ENCODE peak calls at places on chromosome 4, in six cellular contexts. One of them, this sample, is unnamed.
A peak's percentile ranks its signal among the peaks of the same experiment; 100 is the strongest.

GRCh38 chr4:65917486-65917885 is 247.2 kb upstream of the EPHA5 start:
- DNase-seq in tibial artery: no peak
- DNase-seq in H1: no peak
- DNase-seq in fibroblast of lung: peak; percentile 87
- DNase-seq in astrocyte: peak; percentile 83
- DNase-seq in upper lobe of left lung: no peak
- DNase-seq in this sample: no peak

GRCh38 chr4:186105721-186106335 is 1.3 kb downstream of the FAM149A start:
- DNase-seq in tibial artery: no peak
- DNase-seq in H1: no peak
- DNase-seq in fibroblast of lung: peak; percentile 22
- DNase-seq in astrocyte: peak; percentile 4
- DNase-seq in upper lobe of left lung: no peak
- DNase-seq in this sample: no peak

GRCh38 chr4:171981185-171981584 is 168.0 kb downstream of the GALNTL6 start:
- DNase-seq in tibial artery: no peak
- DNase-seq in H1: no peak
- DNase-seq in fibroblast of lung: peak; percentile 5
- DNase-seq in astrocyte: no peak
- DNase-seq in upper lobe of left lung: no peak
- DNase-seq in this sample: no peak

GRCh38 chr4:34953145-34953799 is 1291.0 kb downstream of the ARAP2 start:
- DNase-seq in tibial artery: no peak
- DNase-seq in H1: peak; percentile 58
- DNase-seq in fibroblast of lung: no peak
- DNase-seq in astrocyte: no peak
- DNase-seq in upper lobe of left lung: no peak
- DNase-seq in this sample: no peak

GRCh38 chr4:74444891-74445642 is at the start of gene AREG:
- DNase-seq in tibial artery: peak; percentile 69
- DNase-seq in H1: peak; percentile 78
- DNase-seq in fibroblast of lung: peak; percentile 48
- DNase-seq in astrocyte: peak; percentile 46
- DNase-seq in upper lobe of left lung: peak; percentile 97
- DNase-seq in this sample: peak; percentile 90

GRCh38 chr4:40180356-40180755 is 16.5 kb upstream of the RHOH start:
- DNase-seq in tibial artery: no peak
- DNase-seq in H1: no peak
- DNase-seq in fibroblast of lung: peak; percentile 91
- DNase-seq in astrocyte: peak; percentile 91
- DNase-seq in upper lobe of left lung: no peak
- DNase-seq in this sample: no peak

GRCh38 chr4:81455895-81456294 is 15.8 kb downstream of the RASGEF1B start:
- DNase-seq in tibial artery: no peak
- DNase-seq in H1: no peak
- DNase-seq in fibroblast of lung: no peak
- DNase-seq in astrocyte: no peak
- DNase-seq in upper lobe of left lung: no peak
- DNase-seq in this sample: no peak

GRCh38 chr4:102625232-102625930 is 124.2 kb downstream of the NFKB1 start:
- DNase-seq in tibial artery: peak; percentile 33
- DNase-seq in H1: no peak
- DNase-seq in fibroblast of lung: no peak
- DNase-seq in astrocyte: no peak
- DNase-seq in upper lobe of left lung: no peak
- DNase-seq in this sample: no peak

GRCh38 chr4:82776925-82777542 is 21.6 kb downstream of the SCD5 start:
- DNase-seq in tibial artery: no peak
- DNase-seq in H1: no peak
- DNase-seq in fibroblast of lung: peak; percentile 88
- DNase-seq in astrocyte: peak; percentile 87
- DNase-seq in upper lobe of left lung: no peak
- DNase-seq in this sample: no peak

GRCh38 chr4:38189445-38189844 is 229.2 kb downstream of the PTTG2 start:
- DNase-seq in tibial artery: no peak
- DNase-seq in H1: no peak
- DNase-seq in fibroblast of lung: peak; percentile 88
- DNase-seq in astrocyte: peak; percentile 83
- DNase-seq in upper lobe of left lung: no peak
- DNase-seq in this sample: peak; percentile 78

GRCh38 chr4:42149004-42149403 is 3.5 kb downstream of the BEND4 start:
- DNase-seq in tibial artery: no peak
- DNase-seq in H1: no peak
- DNase-seq in fibroblast of lung: no peak
- DNase-seq in astrocyte: no peak
- DNase-seq in upper lobe of left lung: no peak
- DNase-seq in this sample: no peak

GRCh38 chr4:179415016-179415841 is 1973.0 kb upstream of the AGA start:
- DNase-seq in tibial artery: no peak
- DNase-seq in H1: no peak
- DNase-seq in fibroblast of lung: peak; percentile 74
- DNase-seq in astrocyte: peak; percentile 66
- DNase-seq in upper lobe of left lung: no peak
- DNase-seq in this sample: no peak

GRCh38 chr4:24256547-24256946 is 327.8 kb downstream of the DHX15 start:
- DNase-seq in tibial artery: no peak
- DNase-seq in H1: no peak
- DNase-seq in fibroblast of lung: no peak
- DNase-seq in astrocyte: no peak
- DNase-seq in upper lobe of left lung: no peak
- DNase-seq in this sample: no peak

GRCh38 chr4:127778102-127778501 is 4.0 kb upstream of the HSPA4L start:
- DNase-seq in tibial artery: no peak
- DNase-seq in H1: no peak
- DNase-seq in fibroblast of lung: no peak
- DNase-seq in astrocyte: no peak
- DNase-seq in upper lobe of left lung: no peak
- DNase-seq in this sample: no peak

GRCh38 chr4:135371137-135371536 is 1169.5 kb upstream of the PABPC4L start:
- DNase-seq in tibial artery: no peak
- DNase-seq in H1: peak; percentile 58
- DNase-seq in fibroblast of lung: no peak
- DNase-seq in astrocyte: no peak
- DNase-seq in upper lobe of left lung: no peak
- DNase-seq in this sample: no peak

GRCh38 chr4:33226133-33226532 is 2506.0 kb downstream of the PCDH7 start:
- DNase-seq in tibial artery: no peak
- DNase-seq in H1: no peak
- DNase-seq in fibroblast of lung: no peak
- DNase-seq in astrocyte: no peak
- DNase-seq in upper lobe of left lung: no peak
- DNase-seq in this sample: no peak

GRCh38 chr4:10212400-10212799 is 95.8 kb upstream of the WDR1 start:
- DNase-seq in tibial artery: no peak
- DNase-seq in H1: no peak
- DNase-seq in fibroblast of lung: no peak
- DNase-seq in astrocyte: no peak
- DNase-seq in upper lobe of left lung: no peak
- DNase-seq in this sample: no peak

GRCh38 chr4:36332023-36332781 is 50.8 kb downstream of the DTHD1 start:
- DNase-seq in tibial artery: no peak
- DNase-seq in H1: no peak
- DNase-seq in fibroblast of lung: peak; percentile 25
- DNase-seq in astrocyte: peak; percentile 2
- DNase-seq in upper lobe of left lung: no peak
- DNase-seq in this sample: no peak

GRCh38 chr4:101944649-101945048 is 154.1 kb downstream of the BANK1 start:
- DNase-seq in tibial artery: no peak
- DNase-seq in H1: no peak
- DNase-seq in fibroblast of lung: peak; percentile 82
- DNase-seq in astrocyte: peak; percentile 84
- DNase-seq in upper lobe of left lung: no peak
- DNase-seq in this sample: no peak

GRCh38 chr4:140856692-140857091 is 100.5 kb upstream of the TBC1D9 start:
- DNase-seq in tibial artery: no peak
- DNase-seq in H1: no peak
- DNase-seq in fibroblast of lung: peak; percentile 88
- DNase-seq in astrocyte: peak; percentile 86
- DNase-seq in upper lobe of left lung: no peak
- DNase-seq in this sample: no peak

GRCh38 chr4:80192252-80192866 is 4.9 kb upstream of the PRDM8 start:
- DNase-seq in tibial artery: no peak
- DNase-seq in H1: no peak
- DNase-seq in fibroblast of lung: no peak
- DNase-seq in astrocyte: no peak
- DNase-seq in upper lobe of left lung: no peak
- DNase-seq in this sample: no peak

GRCh38 chr4:88649716-88650115 is 47.9 kb downstream of the NAP1L5 start:
- DNase-seq in tibial artery: no peak
- DNase-seq in H1: no peak
- DNase-seq in fibroblast of lung: no peak
- DNase-seq in astrocyte: no peak
- DNase-seq in upper lobe of left lung: no peak
- DNase-seq in this sample: no peak

GRCh38 chr4:110617095-110617494 is 5.8 kb downstream of the PITX2 start:
- DNase-seq in tibial artery: no peak
- DNase-seq in H1: no peak
- DNase-seq in fibroblast of lung: no peak
- DNase-seq in astrocyte: no peak
- DNase-seq in upper lobe of left lung: no peak
- DNase-seq in this sample: no peak

GRCh38 chr4:110620352-110621327 is 2.2 kb downstream of the PITX2 start:
- DNase-seq in tibial artery: no peak
- DNase-seq in H1: peak; percentile 85
- DNase-seq in fibroblast of lung: peak; percentile 25
- DNase-seq in astrocyte: peak; percentile 11
- DNase-seq in upper lobe of left lung: peak; percentile 78
- DNase-seq in this sample: no peak

GRCh38 chr4:110619401-110620247 is 3.3 kb downstream of the PITX2 start:
- DNase-seq in tibial artery: no peak
- DNase-seq in H1: peak; percentile 71
- DNase-seq in fibroblast of lung: no peak
- DNase-seq in astrocyte: no peak
- DNase-seq in upper lobe of left lung: peak; percentile 73
- DNase-seq in this sample: no peak

GRCh38 chr4:110618091-110619000 is 4.5 kb downstream of the PITX2 start:
- DNase-seq in tibial artery: no peak
- DNase-seq in H1: peak; percentile 74
- DNase-seq in fibroblast of lung: no peak
- DNase-seq in astrocyte: no peak
- DNase-seq in upper lobe of left lung: peak; percentile 57
- DNase-seq in this sample: no peak

GRCh38 chr4:110619001-110619350 is 3.9 kb downstream of the PITX2 start:
- DNase-seq in tibial artery: no peak
- DNase-seq in H1: no peak
- DNase-seq in fibroblast of lung: no peak
- DNase-seq in astrocyte: no peak
- DNase-seq in upper lobe of left lung: no peak
- DNase-seq in this sample: no peak
- H3K27me3 ChIP-seq in tibial artery: peaks cover 98% of the 10 kb centered on the region
- H3K27me3 ChIP-seq in H1: peaks cover 98% of the 10 kb centered on the region
- H3K27me3 ChIP-seq in fibroblast of lung: peaks cover 83% of the 10 kb centered on the region
- H3K27me3 ChIP-seq in astrocyte: peaks cover 100% of the 10 kb centered on the region
- H3K27me3 ChIP-seq in upper lobe of left lung: peaks cover 87% of the 10 kb centered on the region
- H3K27me3 ChIP-seq in this sample: peaks cover 64% of the 10 kb centered on the region

DNA sequence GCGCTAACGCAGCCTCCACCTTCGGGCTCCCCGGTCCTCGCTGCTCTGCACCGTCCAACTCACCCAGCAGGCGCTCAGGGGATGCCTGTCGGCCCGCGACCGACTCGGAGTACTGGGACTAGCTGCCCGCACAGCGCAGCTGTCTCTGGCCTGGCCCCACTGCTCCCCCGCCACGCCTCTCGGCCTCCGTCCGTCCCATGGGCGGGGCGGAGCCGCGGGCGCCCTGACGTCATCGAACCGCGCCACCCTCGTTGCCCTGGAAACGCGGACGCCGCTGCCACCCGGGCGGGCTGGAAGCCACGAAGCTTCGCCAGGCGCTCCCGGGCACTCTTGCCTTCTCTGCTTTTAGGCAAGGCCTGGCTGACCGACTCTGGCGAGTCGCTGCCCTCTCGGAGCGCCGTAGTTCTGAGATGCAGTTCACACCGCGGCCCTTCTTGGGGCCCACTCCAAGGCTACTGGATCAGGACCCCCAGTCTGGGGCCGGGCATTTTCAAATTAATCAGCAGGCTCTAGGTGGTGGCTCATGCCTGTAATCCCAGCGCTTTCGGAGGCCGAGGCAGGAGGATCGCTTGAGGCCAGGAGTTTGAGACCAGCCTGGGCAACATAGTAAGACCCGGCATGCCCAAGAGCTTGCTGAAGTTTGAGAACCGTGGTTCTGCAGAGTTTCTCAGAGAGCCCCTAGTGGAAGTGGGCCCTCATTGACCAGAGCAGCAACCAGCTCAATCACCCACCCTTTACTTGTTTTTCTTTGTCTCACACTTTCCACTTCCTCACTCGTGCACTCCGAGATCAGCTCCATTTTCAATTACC is 12.0 kb downstream of the ACOX3 start:
- DNase-seq in tibial artery: peak; percentile 78
- DNase-seq in H1: peak; percentile 100
- DNase-seq in fibroblast of lung: peak; percentile 76
- DNase-seq in astrocyte: peak; percentile 56
- DNase-seq in upper lobe of left lung: peak; percentile 99
- DNase-seq in this sample: peak; percentile 47
- TF ChIP-seq CTCF in tibial artery: no peak
- TF ChIP-seq CTCF in H1: no peak
- TF ChIP-seq CTCF in fibroblast of lung: peak; percentile 70
- TF ChIP-seq CTCF in astrocyte: peak; percentile 68
- TF ChIP-seq CTCF in upper lobe of left lung: peak; percentile 6
- TF ChIP-seq CTCF in this sample: peak; percentile 13

GRCh38 chr4:173522874-173523395 is 7.1 kb downstream of the HAND2 start:
- DNase-seq in tibial artery: no peak
- DNase-seq in H1: no peak
- DNase-seq in fibroblast of lung: no peak
- DNase-seq in astrocyte: no peak
- DNase-seq in upper lobe of left lung: peak; percentile 58
- DNase-seq in this sample: no peak
- H3K4me3 ChIP-seq in tibial artery: peak overlapping the region; percentile 64
- H3K4me3 ChIP-seq in H1: peak overlapping the region; percentile 39
- H3K4me3 ChIP-seq in fibroblast of lung: peak overlapping the region; percentile 57
- H3K4me3 ChIP-seq in astrocyte: peak overlapping the region; percentile 58
- H3K4me3 ChIP-seq in upper lobe of left lung: no peak overlapping the region
- H3K4me3 ChIP-seq in this sample: peak overlapping the region; percentile 61

DNA sequence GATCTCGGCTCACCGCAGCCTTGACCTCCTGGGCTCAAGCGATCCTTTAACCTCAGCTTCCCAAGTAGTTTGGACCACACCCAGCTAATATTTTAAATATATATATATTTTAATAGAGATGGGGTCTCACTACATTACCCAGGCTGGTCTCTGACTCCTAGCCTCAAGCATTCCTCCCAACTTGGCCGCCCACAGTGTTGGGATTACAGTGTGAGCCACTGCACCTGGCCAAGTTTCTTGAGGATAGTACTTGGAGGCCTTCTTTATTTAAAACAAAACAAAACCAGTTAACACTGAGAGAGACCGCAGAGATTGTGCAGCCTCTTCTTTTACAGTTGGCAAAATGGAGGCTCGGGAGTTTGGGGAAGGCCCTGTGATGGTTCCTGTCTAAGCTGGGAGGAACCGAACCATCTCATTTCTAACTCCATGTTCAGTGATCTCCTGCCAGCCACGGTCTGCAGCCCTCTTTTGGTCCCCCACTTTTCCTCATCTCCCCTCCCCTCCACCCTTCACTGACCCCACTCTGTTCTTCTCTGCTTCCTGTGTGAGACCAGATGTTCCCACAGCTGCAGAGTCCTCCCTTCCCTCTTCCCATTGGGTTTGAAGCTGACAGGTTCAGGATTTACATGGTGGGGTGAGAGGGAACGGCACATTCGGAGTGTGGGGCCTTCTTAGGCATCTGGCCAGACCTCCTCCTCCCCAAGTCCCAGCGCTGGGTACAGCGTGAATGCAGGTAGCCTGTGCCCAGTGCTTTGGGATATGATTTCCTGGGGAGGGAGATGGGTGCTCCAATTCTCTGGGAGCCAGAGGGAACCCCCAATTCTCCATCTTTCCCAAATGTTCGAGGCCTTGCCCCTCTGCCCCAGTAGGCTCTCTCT is 1.4 kb upstream of the SORCS2 start:
- DNase-seq in tibial artery: peak; percentile 4
- DNase-seq in H1: no peak
- DNase-seq in fibroblast of lung: no peak
- DNase-seq in astrocyte: no peak
- DNase-seq in upper lobe of left lung: no peak
- DNase-seq in this sample: no peak
- H3K27me3 ChIP-seq in tibial artery: peaks cover 73% of the 10 kb centered on the region
- H3K27me3 ChIP-seq in H1: peaks cover 37% of the 10 kb centered on the region
- H3K27me3 ChIP-seq in fibroblast of lung: peaks cover 39% of the 10 kb centered on the region
- H3K27me3 ChIP-seq in astrocyte: peaks cover 37% of the 10 kb centered on the region
- H3K27me3 ChIP-seq in upper lobe of left lung: peaks cover 9% of the 10 kb centered on the region
- H3K27me3 ChIP-seq in this sample: peaks cover 24% of the 10 kb centered on the region

This sample was measured in ascending aorta.